ENCODE peak calls at places on chromosomes 1 and 21, in eight cellular contexts. One of them, this sample, is unnamed.

GRCh38 chr1:211492511-211493132 is 660 bp upstream of the RD3 start:
- DNase-seq in right lobe of liver: no peak
- DNase-seq in CD8-positive, alpha-beta memory T cell: no peak
- DNase-seq in endothelial cell of umbilical vein: no peak
- DNase-seq in tibial artery: no peak
- DNase-seq in RWPE1: no peak
- DNase-seq in breast epithelium: no peak
- DNase-seq in colonic mucosa: no peak
- DNase-seq in this sample: no peak

GRCh38 chr1:235901461-235901860 is 34.8 kb upstream of the LYST start:
- DNase-seq in colonic mucosa: no peak
- DNase-seq in right lobe of liver: no peak
- DNase-seq in tibial artery: no peak
- DNase-seq in breast epithelium: no peak
- DNase-seq in CD8-positive, alpha-beta memory T cell: no peak
- DNase-seq in endothelial cell of umbilical vein: no peak
- DNase-seq in RWPE1: peak
- DNase-seq in this sample: no peak

GRCh38 chr1:8430476-8430875 is 112.6 kb downstream of the SLC45A1 start:
- DNase-seq in tibial artery: no peak
- DNase-seq in colonic mucosa: no peak
- DNase-seq in endothelial cell of umbilical vein: no peak
- DNase-seq in right lobe of liver: no peak
- DNase-seq in RWPE1: no peak
- DNase-seq in breast epithelium: no peak
- DNase-seq in CD8-positive, alpha-beta memory T cell: no peak
- DNase-seq in this sample: no peak

GRCh38 chr1:212532469-212533235 is 75.9 kb upstream of the ATF3 start:
- DNase-seq in breast epithelium: no peak
- DNase-seq in colonic mucosa: no peak
- DNase-seq in RWPE1: no peak
- DNase-seq in tibial artery: no peak
- DNase-seq in CD8-positive, alpha-beta memory T cell: no peak
- DNase-seq in endothelial cell of umbilical vein: no peak
- DNase-seq in right lobe of liver: no peak
- DNase-seq in this sample: no peak

GRCh38 chr1:216710042-216710441 is 13.2 kb downstream of the ESRRG start:
- DNase-seq in right lobe of liver: no peak
- DNase-seq in endothelial cell of umbilical vein: no peak
- DNase-seq in tibial artery: no peak
- DNase-seq in breast epithelium: no peak
- DNase-seq in CD8-positive, alpha-beta memory T cell: no peak
- DNase-seq in RWPE1: no peak
- DNase-seq in colonic mucosa: no peak
- DNase-seq in this sample: no peak

GRCh38 chr1:47325530-47325929 is 8.1 kb upstream of the CMPK1 start:
- DNase-seq in tibial artery: no peak
- DNase-seq in breast epithelium: no peak
- DNase-seq in colonic mucosa: no peak
- DNase-seq in CD8-positive, alpha-beta memory T cell: no peak
- DNase-seq in right lobe of liver: no peak
- DNase-seq in endothelial cell of umbilical vein: no peak
- DNase-seq in RWPE1: peak
- DNase-seq in this sample: no peak

GRCh38 chr1:187276677-187277076 is 447.9 kb downstream of the PLA2G4A start:
- DNase-seq in tibial artery: no peak
- DNase-seq in breast epithelium: no peak
- DNase-seq in colonic mucosa: no peak
- DNase-seq in CD8-positive, alpha-beta memory T cell: no peak
- DNase-seq in endothelial cell of umbilical vein: no peak
- DNase-seq in RWPE1: no peak
- DNase-seq in right lobe of liver: no peak
- DNase-seq in this sample: no peak

GRCh38 chr1:43015269-43015668 is 56.6 kb upstream of the SLC2A1 start:
- DNase-seq in right lobe of liver: no peak
- DNase-seq in tibial artery: no peak
- DNase-seq in breast epithelium: no peak
- DNase-seq in RWPE1: no peak
- DNase-seq in colonic mucosa: no peak
- DNase-seq in CD8-positive, alpha-beta memory T cell: no peak
- DNase-seq in endothelial cell of umbilical vein: no peak
- DNase-seq in this sample: no peak

GRCh38 chr1:111735858-111736544 is 3.2 kb downstream of the INKA2 start:
- DNase-seq in tibial artery: no peak
- DNase-seq in endothelial cell of umbilical vein: no peak
- DNase-seq in RWPE1: no peak
- DNase-seq in CD8-positive, alpha-beta memory T cell: no peak
- DNase-seq in colonic mucosa: no peak
- DNase-seq in right lobe of liver: no peak
- DNase-seq in breast epithelium: no peak
- DNase-seq in this sample: no peak

GRCh38 chr1:110765640-110766335 is 91.0 kb upstream of the KCNA3 start:
- DNase-seq in colonic mucosa: peak
- DNase-seq in endothelial cell of umbilical vein: peak
- DNase-seq in breast epithelium: no peak
- DNase-seq in CD8-positive, alpha-beta memory T cell: peak
- DNase-seq in RWPE1: peak
- DNase-seq in tibial artery: no peak
- DNase-seq in right lobe of liver: no peak
- DNase-seq in this sample: no peak

GRCh38 chr1:1173061-1173792 is 453 bp upstream of the TTLL10 start:
- DNase-seq in right lobe of liver: peak
- DNase-seq in breast epithelium: no peak
- DNase-seq in CD8-positive, alpha-beta memory T cell: no peak
- DNase-seq in tibial artery: peak
- DNase-seq in endothelial cell of umbilical vein: no peak
- DNase-seq in colonic mucosa: peak
- DNase-seq in RWPE1: no peak
- DNase-seq in this sample: no peak

GRCh38 chr1:225474986-225475820 is 47.4 kb upstream of the LBR start:
- DNase-seq in CD8-positive, alpha-beta memory T cell: peak
- DNase-seq in right lobe of liver: peak
- DNase-seq in tibial artery: peak
- DNase-seq in RWPE1: peak
- DNase-seq in colonic mucosa: peak
- DNase-seq in endothelial cell of umbilical vein: peak
- DNase-seq in breast epithelium: no peak
- DNase-seq in this sample: peak

GRCh38 chr1:211932581-211933010 is 102.0 kb upstream of the LPGAT1 start:
- DNase-seq in right lobe of liver: no peak
- DNase-seq in breast epithelium: no peak
- DNase-seq in colonic mucosa: no peak
- DNase-seq in CD8-positive, alpha-beta memory T cell: no peak
- DNase-seq in endothelial cell of umbilical vein: no peak
- DNase-seq in tibial artery: no peak
- DNase-seq in RWPE1: no peak
- DNase-seq in this sample: no peak

GRCh38 chr21:44932366-44933181 is 7.3 kb upstream of the SLX9 start:
- DNase-seq in breast epithelium: no peak
- DNase-seq in tibial artery: peak
- DNase-seq in endothelial cell of umbilical vein: no peak
- DNase-seq in RWPE1: no peak
- DNase-seq in CD8-positive, alpha-beta memory T cell: peak
- DNase-seq in right lobe of liver: peak
- DNase-seq in colonic mucosa: no peak
- DNase-seq in this sample: no peak

DNA sequence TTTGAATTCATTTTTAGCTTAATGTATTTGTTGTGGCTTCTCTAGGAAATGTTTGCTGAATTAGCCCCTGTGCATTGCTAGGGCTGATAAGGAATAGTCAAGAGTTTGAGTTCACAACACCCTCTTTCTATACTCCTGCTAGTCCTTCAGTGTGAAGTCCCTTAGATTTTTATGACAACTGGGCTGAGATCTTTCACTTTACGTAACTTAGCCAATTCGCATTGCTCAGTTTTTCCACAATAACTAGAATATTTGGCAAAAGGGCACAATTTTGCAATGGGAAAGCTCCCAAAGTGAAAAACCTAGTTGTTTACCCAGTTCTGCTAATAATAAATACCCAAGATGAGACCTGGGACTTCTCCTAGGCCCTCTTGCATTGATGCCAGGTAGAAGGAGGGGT is 6.9 kb upstream of the KCNJ15 start:
- DNase-seq in endothelial cell of umbilical vein: no peak
- DNase-seq in CD8-positive, alpha-beta memory T cell: no peak
- DNase-seq in right lobe of liver: no peak
- DNase-seq in RWPE1: no peak
- DNase-seq in colonic mucosa: no peak
- DNase-seq in breast epithelium: no peak
- DNase-seq in tibial artery: no peak
- DNase-seq in this sample: no peak
- H3K27ac ChIP-seq in endothelial cell of umbilical vein: no peak
- H3K27ac ChIP-seq in CD8-positive, alpha-beta memory T cell: no peak
- H3K27ac ChIP-seq in right lobe of liver: no peak
- H3K27ac ChIP-seq in RWPE1: no peak
- H3K27ac ChIP-seq in colonic mucosa: no peak
- H3K27ac ChIP-seq in breast epithelium: no peak
- H3K27ac ChIP-seq in tibial artery: peak
- H3K27ac ChIP-seq in this sample: no peak

GRCh38 chr1:228417061-228417460 is 400 bp upstream of the TRIM17 start:
- DNase-seq in endothelial cell of umbilical vein: no peak
- DNase-seq in breast epithelium: no peak
- DNase-seq in RWPE1: no peak
- DNase-seq in tibial artery: no peak
- DNase-seq in CD8-positive, alpha-beta memory T cell: no peak
- DNase-seq in right lobe of liver: no peak
- DNase-seq in colonic mucosa: no peak
- DNase-seq in this sample: no peak

GRCh38 chr1:228416217-228416971 is at the start of gene TRIM17:
- DNase-seq in breast epithelium: no peak
- DNase-seq in endothelial cell of umbilical vein: no peak
- DNase-seq in tibial artery: no peak
- DNase-seq in right lobe of liver: no peak
- DNase-seq in CD8-positive, alpha-beta memory T cell: peak
- DNase-seq in colonic mucosa: no peak
- DNase-seq in RWPE1: no peak
- DNase-seq in this sample: no peak

GRCh38 chr1:228414511-228415211 is 2.0 kb downstream of the TRIM17 start:
- DNase-seq in CD8-positive, alpha-beta memory T cell: no peak
- DNase-seq in colonic mucosa: no peak
- DNase-seq in RWPE1: no peak
- DNase-seq in right lobe of liver: no peak
- DNase-seq in tibial artery: no peak
- DNase-seq in endothelial cell of umbilical vein: no peak
- DNase-seq in breast epithelium: no peak
- DNase-seq in this sample: no peak

GRCh38 chr1:228415221-228415620 is 1.4 kb downstream of the TRIM17 start:
- DNase-seq in colonic mucosa: no peak
- DNase-seq in breast epithelium: no peak
- DNase-seq in CD8-positive, alpha-beta memory T cell: no peak
- DNase-seq in right lobe of liver: no peak
- DNase-seq in tibial artery: no peak
- DNase-seq in RWPE1: no peak
- DNase-seq in endothelial cell of umbilical vein: no peak
- DNase-seq in this sample: no peak

DNA sequence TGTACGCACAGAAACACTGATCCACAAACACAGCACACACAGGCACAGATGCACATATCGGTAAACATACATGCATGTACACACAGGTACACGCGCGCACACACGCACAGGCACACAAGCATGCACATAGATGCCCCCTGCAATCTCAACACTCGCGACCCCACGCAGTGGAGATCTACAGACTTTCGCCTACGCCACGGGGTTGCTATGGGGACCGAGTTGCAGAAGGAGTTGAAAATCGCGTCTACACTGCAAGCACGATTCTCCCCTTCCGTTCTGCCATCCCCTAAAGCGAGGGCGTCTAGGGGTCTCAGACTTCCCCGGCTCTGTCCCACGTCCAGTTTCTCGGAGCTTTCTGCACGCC is 826 bp downstream of the TRIM17 start:
- DNase-seq in right lobe of liver: no peak
- DNase-seq in endothelial cell of umbilical vein: no peak
- DNase-seq in breast epithelium: no peak
- DNase-seq in tibial artery: no peak
- DNase-seq in colonic mucosa: no peak
- DNase-seq in RWPE1: no peak
- DNase-seq in CD8-positive, alpha-beta memory T cell: no peak
- DNase-seq in this sample: no peak
- H3K27ac ChIP-seq in right lobe of liver: no peak
- H3K27ac ChIP-seq in endothelial cell of umbilical vein: no peak
- H3K27ac ChIP-seq in breast epithelium: peak
- H3K27ac ChIP-seq in tibial artery: no peak
- H3K27ac ChIP-seq in colonic mucosa: no peak
- H3K27ac ChIP-seq in RWPE1: no peak
- H3K27ac ChIP-seq in CD8-positive, alpha-beta memory T cell: no peak
- H3K27ac ChIP-seq in this sample: peak

GRCh38 chr1:234620786-234621468 is 10.9 kb upstream of the IRF2BP2 start:
- DNase-seq in tibial artery: no peak
- DNase-seq in CD8-positive, alpha-beta memory T cell: no peak
- DNase-seq in endothelial cell of umbilical vein: no peak
- DNase-seq in colonic mucosa: no peak
- DNase-seq in right lobe of liver: no peak
- DNase-seq in breast epithelium: no peak
- DNase-seq in RWPE1: no peak
- DNase-seq in this sample: no peak
- H3K27ac ChIP-seq in tibial artery: no peak
- H3K27ac ChIP-seq in CD8-positive, alpha-beta memory T cell: no peak
- H3K27ac ChIP-seq in endothelial cell of umbilical vein: no peak
- H3K27ac ChIP-seq in colonic mucosa: peak
- H3K27ac ChIP-seq in right lobe of liver: peak
- H3K27ac ChIP-seq in breast epithelium: peak
- H3K27ac ChIP-seq in RWPE1: no peak
- H3K27ac ChIP-seq in this sample: no peak

GRCh38 chr1:23405946-23406345 is 18.6 kb downstream of the TCEA3 start:
- DNase-seq in RWPE1: no peak
- DNase-seq in right lobe of liver: no peak
- DNase-seq in CD8-positive, alpha-beta memory T cell: no peak
- DNase-seq in breast epithelium: no peak
- DNase-seq in colonic mucosa: no peak
- DNase-seq in endothelial cell of umbilical vein: no peak
- DNase-seq in tibial artery: no peak
- DNase-seq in this sample: no peak
- H3K27ac ChIP-seq in RWPE1: no peak
- H3K27ac ChIP-seq in right lobe of liver: no peak
- H3K27ac ChIP-seq in CD8-positive, alpha-beta memory T cell: no peak
- H3K27ac ChIP-seq in breast epithelium: no peak
- H3K27ac ChIP-seq in colonic mucosa: no peak
- H3K27ac ChIP-seq in endothelial cell of umbilical vein: no peak
- H3K27ac ChIP-seq in tibial artery: no peak
- H3K27ac ChIP-seq in this sample: no peak

GRCh38 chr1:220407101-220407683 is 120.7 kb upstream of the MARK1 start:
- DNase-seq in CD8-positive, alpha-beta memory T cell: no peak
- DNase-seq in RWPE1: no peak
- DNase-seq in right lobe of liver: no peak
- DNase-seq in breast epithelium: no peak
- DNase-seq in colonic mucosa: no peak
- DNase-seq in tibial artery: no peak
- DNase-seq in endothelial cell of umbilical vein: no peak
- DNase-seq in this sample: no peak

GRCh38 chr1:220410681-220411080 is 117.3 kb upstream of the MARK1 start:
- DNase-seq in breast epithelium: no peak
- DNase-seq in right lobe of liver: no peak
- DNase-seq in tibial artery: no peak
- DNase-seq in RWPE1: no peak
- DNase-seq in colonic mucosa: no peak
- DNase-seq in CD8-positive, alpha-beta memory T cell: no peak
- DNase-seq in endothelial cell of umbilical vein: no peak
- DNase-seq in this sample: no peak

GRCh38 chr1:220409751-220410370 is 118.1 kb upstream of the MARK1 start:
- DNase-seq in right lobe of liver: no peak
- DNase-seq in CD8-positive, alpha-beta memory T cell: no peak
- DNase-seq in endothelial cell of umbilical vein: no peak
- DNase-seq in breast epithelium: no peak
- DNase-seq in tibial artery: no peak
- DNase-seq in colonic mucosa: no peak
- DNase-seq in RWPE1: no peak
- DNase-seq in this sample: no peak
- H3K27ac ChIP-seq in right lobe of liver: no peak
- H3K27ac ChIP-seq in CD8-positive, alpha-beta memory T cell: no peak
- H3K27ac ChIP-seq in endothelial cell of umbilical vein: no peak
- H3K27ac ChIP-seq in breast epithelium: no peak
- H3K27ac ChIP-seq in tibial artery: no peak
- H3K27ac ChIP-seq in colonic mucosa: no peak
- H3K27ac ChIP-seq in RWPE1: no peak
- H3K27ac ChIP-seq in this sample: no peak